ENCODE peak calls at places on chromosomes 5 and 9, in eight cellular contexts. U is MM.1S, Y is HepG2, H is breast epithelium, K is heart left ventricle, J is Panc1, C is A549, A is heart right ventricle. X is an unnamed sample.
A peak's percentile ranks its signal among the peaks of the same experiment; 100 is the strongest.

GRCh38 chr5:108101105-108101504 is 280.8 kb downstream of the FBXL17 start:
- DNase-seq in K (peak; percentile 40), J (no peak), H (no peak), C (no peak), A (no peak), U (no peak), Y (no peak), X (no peak)

GRCh38 chr5:61263561-61264272 is 68.3 kb upstream of the ZSWIM6 start:
- DNase-seq in K (no peak), U (no peak), C (no peak), J (no peak), A (no peak), Y (no peak), H (no peak), X (no peak)

GRCh38 chr9:96612105-96612965 is 7.3 kb downstream of the CDC14B start:
- DNase-seq in K (peak; percentile 69), U (no peak), Y (peak; percentile 84), H (no peak), A (peak; percentile 39), J (no peak), C (peak; percentile 57), X (peak; percentile 71)

GRCh38 chr5:127574852-127575679 is 57.6 kb downstream of the PRRC1 start:
- DNase-seq in J (no peak), H (no peak), K (no peak), A (no peak), U (no peak), C (no peak), Y (no peak), X (no peak)

GRCh38 chr5:74367241-74367733 is 273.2 kb downstream of the ENC1 start:
- DNase-seq in A (no peak), Y (no peak), C (no peak), U (no peak), J (no peak), H (no peak), K (no peak), X (no peak)

GRCh38 chr5:85132269-85132668 is 747.6 kb upstream of the EDIL3 start:
- DNase-seq in H (no peak), U (no peak), J (no peak), Y (no peak), K (no peak), A (no peak), C (no peak), X (peak; percentile 21)

GRCh38 chr5:165309446-165309845 is 1804.0 kb downstream of the MAT2B start:
- DNase-seq in J (no peak), H (no peak), A (no peak), Y (no peak), U (no peak), K (no peak), C (no peak), X (no peak)

GRCh38 chr5:54261596-54261995 is 48.8 kb downstream of the ARL15 start:
- DNase-seq in U (no peak), A (no peak), C (no peak), Y (no peak), J (no peak), H (no peak), K (no peak), X (no peak)

GRCh38 chr5:106755789-106756188 is 914.9 kb downstream of the EFNA5 start:
- DNase-seq in J (no peak), Y (no peak), H (no peak), A (no peak), C (no peak), U (no peak), K (no peak), X (no peak)

GRCh38 chr5:135391869-135392255 is 7.2 kb downstream of the MACROH2A1 start:
- DNase-seq in A (no peak), K (peak; percentile 66), J (no peak), C (no peak), Y (no peak), U (no peak), H (no peak), X (no peak)

GRCh38 chr9:95213102-95213501 is 104.4 kb downstream of the FANCC start:
- DNase-seq in U (no peak), K (no peak), H (no peak), J (no peak), Y (no peak), C (no peak), A (no peak), X (no peak)

GRCh38 chr5:26245327-26245726 is 793.1 kb downstream of the CDH9 start:
- DNase-seq in J (no peak), H (no peak), Y (no peak), K (no peak), U (no peak), C (no peak), A (no peak), X (no peak)

GRCh38 chr9:126500600-126501382 is 112.9 kb upstream of the LMX1B start:
- DNase-seq in U (peak; percentile 49), J (peak; percentile 50), C (peak; percentile 76), Y (peak; percentile 69), H (peak; percentile 63), K (peak; percentile 83), A (peak; percentile 74), X (peak; percentile 50)

GRCh38 chr5:55668356-55668755 is 43.8 kb downstream of the SLC38A9 start:
- DNase-seq in U (no peak), A (no peak), J (no peak), H (no peak), C (peak; percentile 75), Y (no peak), K (no peak), X (peak; percentile 66)

GRCh38 chr9:76905984-76906861 is at the start of gene PRUNE2:
- DNase-seq in K (peak; percentile 51), U (no peak), Y (no peak), H (peak; percentile 20), J (no peak), C (no peak), A (peak; percentile 19), X (peak; percentile 43)

GRCh38 chr9:86668488-86668887 is 278.8 kb downstream of the GAS1 start:
- DNase-seq in H (no peak), C (no peak), K (no peak), U (no peak), J (no peak), Y (no peak), A (no peak), X (no peak)

GRCh38 chr5:140312067-140312790 is 9.3 kb upstream of the PFDN1 start:
- DNase-seq in H (no peak), K (no peak), J (peak; percentile 87), A (peak; percentile 72), C (no peak), Y (no peak), U (no peak), X (peak; percentile 90)

GRCh38 chr9:132973713-132974112 is 4.8 kb upstream of the GFI1B start:
- DNase-seq in U (peak; percentile 20), Y (no peak), A (no peak), H (no peak), C (peak; percentile 45), K (no peak), J (no peak), X (no peak)

GRCh38 chr9:31916591-31917223 is 467.7 kb upstream of the ACO1 start:
- DNase-seq in A (no peak), C (no peak), H (no peak), U (peak; percentile 44), Y (peak; percentile 11), K (no peak), J (no peak), X (no peak)
- TF ChIP-seq CTCF in A (no peak), C (no peak), H (no peak), U (peak; percentile 61), Y (peak; percentile 66), K (no peak), J (peak; percentile 25), X (no peak)

DNA sequence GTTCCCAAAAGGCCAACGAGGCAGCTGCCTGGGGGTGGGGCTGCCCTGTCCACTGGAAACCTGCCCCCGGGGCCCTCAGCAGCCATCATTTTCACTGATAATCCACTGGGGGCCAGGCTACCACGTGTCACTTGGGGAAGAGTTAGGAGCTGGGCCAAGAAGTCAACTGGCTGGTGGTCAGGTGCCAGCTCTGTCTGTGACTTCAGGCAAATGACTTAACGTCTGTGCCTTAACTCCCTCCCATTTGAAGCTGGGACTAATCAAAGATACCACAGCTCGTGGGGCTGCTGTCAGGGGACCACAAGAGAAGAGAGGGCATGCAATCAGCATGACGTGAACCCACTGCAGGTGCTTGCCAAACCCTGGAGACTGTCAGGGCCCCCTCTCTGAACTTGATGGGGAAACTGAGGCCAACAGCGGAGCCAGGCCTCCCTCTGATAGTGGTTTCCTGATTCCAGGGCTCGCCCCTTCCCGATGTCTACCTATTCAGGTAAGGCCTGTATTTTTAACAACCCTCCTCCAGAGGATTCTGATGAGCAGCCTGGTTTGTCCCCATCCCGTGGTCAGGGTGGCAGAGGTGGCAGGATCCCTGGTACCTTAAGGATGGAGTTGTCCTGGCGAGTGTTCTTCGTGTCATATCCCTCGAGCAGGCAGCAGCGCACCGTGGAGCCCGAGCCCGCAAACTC is 12.3 kb upstream of the DPM2 start:
- DNase-seq in C (no peak), K (peak; percentile 72), H (no peak), A (peak; percentile 65), Y (peak; percentile 10), J (no peak), U (no peak), X (no peak)
- H3K27ac ChIP-seq in C (no peak overlapping the region), K (peak overlapping the region; percentile 83), H (peak overlapping the region; percentile 92), A (peak overlapping the region; percentile 80), Y (peak overlapping the region; percentile 96), J (peak overlapping the region; percentile 68), U (no peak overlapping the region), X (no peak overlapping the region)

GRCh38 chr5:80125022-80125961 is 90.1 kb downstream of the THBS4 start:
- DNase-seq in H (no peak), J (no peak), K (no peak), Y (no peak), C (no peak), U (no peak), A (no peak), X (no peak)

GRCh38 chr5:80125962-80126480 is 90.9 kb downstream of the THBS4 start:
- DNase-seq in Y (no peak), U (no peak), A (no peak), K (no peak), C (no peak), H (no peak), J (no peak), X (no peak)

GRCh38 chr5:80122599-80122998 is 87.5 kb downstream of the THBS4 start:
- DNase-seq in U (no peak), C (no peak), A (no peak), J (no peak), Y (no peak), H (no peak), K (no peak), X (no peak)

GRCh38 chr5:80124111-80124510 is 89.0 kb downstream of the THBS4 start:
- DNase-seq in A (no peak), J (no peak), U (no peak), H (no peak), K (no peak), Y (no peak), C (no peak), X (no peak)

DNA sequence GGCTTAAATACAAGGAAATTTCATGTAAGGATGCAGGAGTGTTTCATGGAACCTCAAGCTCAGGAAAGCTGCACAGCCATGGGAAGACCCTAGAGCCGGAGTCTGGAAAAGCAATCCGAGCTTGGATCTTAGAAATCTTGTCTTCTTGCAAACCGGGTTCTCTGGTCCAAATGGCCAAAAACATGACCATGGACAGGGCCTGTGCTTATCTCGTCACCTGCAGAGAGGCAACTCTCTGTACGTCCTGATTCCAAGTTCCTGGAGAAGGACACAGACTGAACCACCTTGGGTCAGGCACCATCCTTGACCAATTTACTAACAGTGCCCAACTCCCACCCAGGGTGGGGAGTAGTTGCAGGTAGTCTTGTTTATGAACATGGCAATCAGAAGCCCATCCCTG is 89.4 kb downstream of the THBS4 start:
- DNase-seq in Y (no peak), J (no peak), H (no peak), K (no peak), U (no peak), C (no peak), A (no peak), X (no peak)
- H3K9me3 ChIP-seq in Y (peaks cover 4% of the 10 kb centered on the region), J (no peaks in the 10 kb centered on the region), H (no peaks in the 10 kb centered on the region), K (no peaks in the 10 kb centered on the region), U (no peaks in the 10 kb centered on the region), C (no peaks in the 10 kb centered on the region), A (no peaks in the 10 kb centered on the region), X (no peaks in the 10 kb centered on the region)

GRCh38 chr9:84781431-84781830 is 111.9 kb downstream of the NTRK2 start:
- DNase-seq in A (no peak), J (no peak), H (no peak), Y (peak; percentile 23), U (peak; percentile 54), K (no peak), C (no peak), X (no peak)
- TF ChIP-seq CTCF in A (peak; percentile 21), J (peak; percentile 28), H (no peak), Y (peak; percentile 36), U (peak; percentile 61), K (peak; percentile 39), C (peak; percentile 35), X (peak; percentile 20)